ENCODE peak calls at places on chromosomes 2 and 18, in nine cellular contexts. T is activated T-helper 1 cell treated with Interleukin-2 at 50 U/mL for 16 hours; I is GDM1; J is stimulated activated CD8-positive, alpha-beta memory T cell treated with anti-CD3 and anti-CD28 coated beads, Interleukin-7, amount 100 ng/mL, for 1 hour; M is hepatic stellate cell; O is Caki2; X is effector memory CD8-positive, alpha-beta T cell; V is substantia nigra; P is AG08396. C is an unnamed sample.

GRCh38 chr2:236875906-236876505 is 209.7 kb upstream of the COPS8 start:
- DNase-seq in T (no peak), J (no peak), O (no peak), P (no peak), I (no peak), M (no peak), X (no peak), V (no peak), C (peak)

GRCh38 chr2:86622409-86622877 is 1.2 kb downstream of the RNF103 start:
- DNase-seq in T (no peak), V (no peak), M (peak), X (peak), P (peak), I (no peak), J (no peak), O (peak), C (peak)

GRCh38 chr2:225337183-225337582 is 62.3 kb upstream of the NYAP2 start:
- DNase-seq in M (peak), O (peak), V (no peak), J (no peak), X (no peak), T (no peak), I (no peak), P (peak), C (no peak)

GRCh38 chr2:207014424-207014823 is 75.1 kb downstream of the CPO start:
- DNase-seq in M (no peak), J (no peak), T (no peak), O (no peak), X (no peak), V (no peak), I (no peak), P (no peak), C (no peak)

GRCh38 chr18:51621103-51621969 is 423.9 kb upstream of the MEX3C start:
- DNase-seq in V (peak), T (no peak), M (peak), O (peak), X (no peak), J (no peak), I (peak), P (no peak), C (no peak)

GRCh38 chr2:85907671-85908157 is 18.9 kb upstream of the ST3GAL5 start:
- DNase-seq in I (no peak), X (no peak), T (no peak), V (no peak), J (no peak), P (no peak), M (no peak), O (no peak), C (no peak)

GRCh38 chr2:68412127-68412819 is 47.2 kb downstream of the PLEK start:
- DNase-seq in O (no peak), P (no peak), V (no peak), M (no peak), I (no peak), X (no peak), T (no peak), J (no peak), C (no peak)

GRCh38 chr2:26346454-26347053 is at the start of gene ADGRF3:
- DNase-seq in X (peak), O (peak), M (peak), V (peak), T (peak), I (peak), J (peak), P (peak), C (no peak)

GRCh38 chr2:212328129-212328528 is 210.5 kb downstream of the ERBB4 start:
- DNase-seq in V (no peak), J (no peak), O (no peak), M (no peak), T (no peak), I (no peak), X (no peak), P (no peak), C (no peak)

GRCh38 chr2:60318544-60318943 is 234.9 kb downstream of the BCL11A start:
- DNase-seq in O (no peak), P (no peak), T (no peak), J (no peak), V (no peak), I (no peak), X (no peak), M (no peak), C (no peak)

GRCh38 chr2:143575340-143575739 is 446.1 kb downstream of the ARHGAP15 start:
- DNase-seq in I (no peak), P (no peak), V (no peak), M (no peak), O (no peak), T (no peak), J (no peak), X (no peak), C (no peak)

GRCh38 chr2:2528801-2529200 is 197.7 kb upstream of the MYT1L start:
- DNase-seq in O (no peak), I (no peak), J (no peak), X (no peak), T (no peak), M (no peak), V (no peak), P (no peak), C (no peak)

GRCh38 chr2:241865957-241866858 is 3.3 kb upstream of the RTP5 start:
- DNase-seq in J (no peak), O (no peak), M (no peak), X (no peak), V (no peak), P (no peak), T (no peak), I (no peak), C (no peak)

GRCh38 chr2:109109342-109109741 is 19.7 kb upstream of the SH3RF3 start:
- DNase-seq in I (no peak), P (no peak), V (no peak), J (no peak), X (no peak), T (no peak), M (no peak), O (no peak), C (no peak)

GRCh38 chr2:143955416-143956075 is 564.4 kb downstream of the ZEB2 start:
- DNase-seq in M (no peak), P (peak), V (no peak), I (no peak), T (no peak), X (no peak), J (no peak), O (peak), C (no peak)

GRCh38 chr18:58241877-58242276 is 197.9 kb downstream of the NEDD4L start:
- DNase-seq in X (no peak), M (peak), O (peak), V (no peak), T (no peak), P (no peak), J (no peak), I (no peak), C (no peak)

GRCh38 chr2:218806346-218806978 is 24.5 kb downstream of the CYP27A1 start:
- DNase-seq in J (no peak), M (peak), X (no peak), V (no peak), P (peak), I (no peak), O (peak), T (no peak), C (peak)

GRCh38 chr2:33411765-33412164 is 64.7 kb upstream of the RASGRP3 start:
- DNase-seq in V (no peak), J (no peak), I (no peak), P (peak), X (no peak), O (peak), M (peak), T (no peak), C (no peak)

GRCh38 chr2:66691199-66691975 is 256.5 kb downstream of the MEIS1 start:
- DNase-seq in V (no peak), I (no peak), J (no peak), O (no peak), T (no peak), X (no peak), M (no peak), P (no peak), C (no peak)

GRCh38 chr2:101146535-101146934 is 4.6 kb downstream of the TBC1D8 start:
- DNase-seq in M (no peak), J (no peak), V (no peak), P (no peak), I (no peak), X (no peak), T (no peak), O (no peak), C (no peak)

GRCh38 chr2:31302940-31303563 is 69.1 kb downstream of the EHD3 start:
- DNase-seq in M (no peak), O (no peak), I (no peak), T (no peak), V (no peak), X (no peak), P (no peak), J (no peak), C (no peak)

GRCh38 chr18:53018791-53019190 is 678.8 kb downstream of the DCC start:
- DNase-seq in V (no peak), O (no peak), I (no peak), J (no peak), P (no peak), T (no peak), M (no peak), X (no peak), C (no peak)

GRCh38 chr2:141899740-141900139 is 231.1 kb downstream of the LRP1B start:
- DNase-seq in J (no peak), V (no peak), I (no peak), P (no peak), X (no peak), O (no peak), M (no peak), T (no peak), C (no peak)

GRCh38 chr2:24201496-24201895 is 26.6 kb downstream of the FAM228A start:
- DNase-seq in T (no peak), P (no peak), I (no peak), V (peak), J (no peak), O (no peak), X (no peak), M (no peak), C (no peak)

GRCh38 chr2:143948710-143949109 is 571.2 kb downstream of the ZEB2 start:
- DNase-seq in O (no peak), J (no peak), P (no peak), I (no peak), M (no peak), V (no peak), T (no peak), X (no peak), C (no peak)

GRCh38 chr2:120716641-120717585 is 18.8 kb upstream of the GLI2 start:
- DNase-seq in V (no peak), I (no peak), M (no peak), O (no peak), J (no peak), P (no peak), X (no peak), T (no peak), C (no peak)

GRCh38 chr2:23404426-23404825 is 19.4 kb downstream of the KLHL29 start:
- DNase-seq in M (peak), P (peak), X (no peak), V (no peak), O (peak), I (no peak), T (no peak), J (no peak), C (no peak)

GRCh38 chr18:58922995-58923394 is 58.3 kb downstream of the ZNF532 start:
- DNase-seq in X (no peak), O (no peak), I (no peak), M (no peak), J (no peak), T (no peak), V (no peak), P (no peak), C (no peak)

C was measured in H54.